ENCODE peak calls at places on chromosome 4, in ten cellular contexts. E is ovary, C is upper lobe of left lung, J is SK-N-SH, N is suprapubic skin, K is transverse colon, W is K562, A is esophagus muscularis mucosa, R is HepG2, T is sigmoid colon. G is an unnamed sample. For H3K27me3 and H3K4me1, the result is how much of the 10 kb centered on the place peaks cover.

GRCh38 chr4:185426960-185427688 is 1.4 kb upstream of the UFSP2 start:
- DNase-seq in W (no peak), N (no peak), A (no peak), E (no peak), J (no peak), C (no peak), R (no peak), K (no peak), T (peak), G (no peak)

GRCh38 chr4:57442834-57443291 is 332.7 kb upstream of the IGFBP7 start:
- DNase-seq in N (no peak), E (no peak), K (peak), T (no peak), A (no peak), W (peak), R (peak), J (peak), C (peak), G (no peak)

GRCh38 chr4:121951570-121952110 is at the start of gene TRPC3:
- DNase-seq in J (peak), N (peak), K (peak), W (peak), E (peak), A (no peak), R (no peak), T (peak), C (no peak), G (no peak)

GRCh38 chr4:56907489-56908205 is at the start of gene REST:
- DNase-seq in K (peak), W (peak), C (peak), A (peak), E (peak), J (peak), N (peak), T (peak), R (peak), G (peak)

GRCh38 chr4:26294904-26295303 is 25.9 kb upstream of the RBPJ start:
- DNase-seq in N (no peak), W (no peak), R (no peak), A (no peak), J (no peak), K (no peak), E (no peak), T (no peak), C (no peak), G (no peak)

GRCh38 chr4:6047130-6047673 is 29.0 kb upstream of the C4orf50 start:
- DNase-seq in N (no peak), K (no peak), J (no peak), C (no peak), E (no peak), R (no peak), T (no peak), A (no peak), W (no peak), G (no peak)

GRCh38 chr4:140427104-140427918 is at the start of gene CLGN:
- DNase-seq in K (peak), C (peak), N (no peak), R (peak), T (peak), J (peak), E (peak), W (peak), A (no peak), G (peak)

GRCh38 chr4:1356181-1356998 is 9.4 kb downstream of the UVSSA start:
- DNase-seq in W (peak), C (peak), R (peak), A (no peak), K (peak), J (peak), T (no peak), E (peak), N (no peak), G (no peak)

GRCh38 chr4:24210332-24210902 is 320.6 kb upstream of the PPARGC1A start:
- DNase-seq in N (peak), J (no peak), W (no peak), E (peak), C (peak), R (no peak), K (peak), A (peak), T (peak), G (peak)

GRCh38 chr4:22233257-22233656 is 282.6 kb downstream of the ADGRA3 start:
- DNase-seq in K (no peak), T (no peak), R (no peak), A (no peak), E (no peak), C (no peak), N (no peak), J (no peak), W (no peak), G (no peak)

GRCh38 chr4:166435449-166435848 is 562.4 kb downstream of the TLL1 start:
- DNase-seq in R (no peak), W (no peak), C (no peak), K (no peak), N (no peak), T (no peak), E (no peak), A (no peak), J (no peak), G (no peak)

GRCh38 chr4:124783847-124784246 is 71.3 kb upstream of the ANKRD50 start:
- DNase-seq in E (no peak), C (no peak), K (no peak), R (no peak), T (no peak), A (no peak), N (no peak), J (no peak), W (no peak), G (no peak)

GRCh38 chr4:61555789-61556188 is 355.7 kb downstream of the ADGRL3 start:
- DNase-seq in W (no peak), J (no peak), R (peak), E (no peak), A (no peak), T (no peak), N (no peak), K (peak), C (no peak), G (no peak)

GRCh38 chr4:140968371-140968770 is 164.9 kb downstream of the RNF150 start:
- DNase-seq in J (no peak), C (no peak), N (no peak), W (no peak), T (no peak), K (no peak), A (no peak), E (no peak), R (no peak), G (no peak)

GRCh38 chr4:170008801-170009200 is 17.4 kb downstream of the MFAP3L start:
- DNase-seq in T (no peak), W (no peak), E (no peak), N (no peak), J (no peak), A (no peak), C (no peak), R (no peak), K (no peak), G (no peak)

GRCh38 chr4:17336524-17336941 is 175.4 kb downstream of the QDPR start:
- DNase-seq in A (peak), T (peak), N (no peak), R (peak), J (no peak), K (peak), E (peak), C (no peak), W (no peak), G (no peak)

GRCh38 chr4:31692407-31692940 is 972.3 kb downstream of the PCDH7 start:
- DNase-seq in T (no peak), E (no peak), J (no peak), A (no peak), K (no peak), N (no peak), W (no peak), C (no peak), R (no peak), G (no peak)

GRCh38 chr4:82429728-82430192 is 502 bp downstream of the HNRNPDL start:
- DNase-seq in T (peak), N (no peak), W (no peak), A (no peak), R (no peak), J (no peak), E (no peak), K (no peak), C (no peak), G (no peak)

GRCh38 chr4:14877246-14878220 is 124.7 kb upstream of the CPEB2 start:
- DNase-seq in E (no peak), C (peak), N (no peak), R (no peak), J (peak), K (no peak), T (no peak), W (no peak), A (no peak), G (no peak)

GRCh38 chr4:81460115-81460836 is 11.4 kb downstream of the RASGEF1B start:
- DNase-seq in E (no peak), N (no peak), J (no peak), T (no peak), R (no peak), C (no peak), K (no peak), W (no peak), A (no peak), G (no peak)

GRCh38 chr4:27828843-27829242 is 968.2 kb downstream of the STIM2 start:
- DNase-seq in W (no peak), K (no peak), T (no peak), A (no peak), J (no peak), N (no peak), C (no peak), E (no peak), R (no peak), G (no peak)

GRCh38 chr4:163701915-163702314 is 207.4 kb downstream of the TMA16 start:
- DNase-seq in J (no peak), N (no peak), C (no peak), R (no peak), A (no peak), W (no peak), T (no peak), E (no peak), K (no peak), G (no peak)

GRCh38 chr4:118340109-118340508 is 12.7 kb downstream of the PRSS12 start:
- DNase-seq in C (no peak), R (no peak), T (no peak), W (no peak), J (peak), N (no peak), E (no peak), K (no peak), A (no peak), G (no peak)

DNA sequence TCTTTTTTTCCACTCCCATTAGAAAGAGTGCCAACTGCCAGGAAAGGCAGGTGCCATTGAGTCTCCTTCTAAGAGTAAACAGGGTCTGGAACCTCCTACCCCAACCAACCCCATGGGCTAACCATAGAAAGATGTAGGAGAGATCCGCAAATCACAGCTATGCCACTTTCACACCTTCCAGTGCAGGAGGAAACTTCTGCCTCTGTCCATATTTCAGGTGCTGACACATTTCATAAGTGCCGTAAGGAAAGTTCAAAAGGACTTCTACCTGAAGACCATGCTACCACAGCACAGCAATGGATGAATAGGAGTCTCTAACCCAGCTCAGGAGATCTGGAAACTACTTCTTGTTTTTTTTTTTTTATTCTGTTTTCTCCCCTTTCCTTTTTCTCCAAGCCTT is 145.8 kb downstream of the FBXO8 start:
- DNase-seq in T (no peak), C (no peak), N (no peak), E (no peak), R (no peak), J (no peak), W (no peak), A (no peak), K (no peak), G (no peak)
- H3K27me3 ChIP-seq in T (under half), C (under half), N (under half), E (under half), R (under half), J (under half), W (under half), A (under half), K (under half), G (under half)

DNA sequence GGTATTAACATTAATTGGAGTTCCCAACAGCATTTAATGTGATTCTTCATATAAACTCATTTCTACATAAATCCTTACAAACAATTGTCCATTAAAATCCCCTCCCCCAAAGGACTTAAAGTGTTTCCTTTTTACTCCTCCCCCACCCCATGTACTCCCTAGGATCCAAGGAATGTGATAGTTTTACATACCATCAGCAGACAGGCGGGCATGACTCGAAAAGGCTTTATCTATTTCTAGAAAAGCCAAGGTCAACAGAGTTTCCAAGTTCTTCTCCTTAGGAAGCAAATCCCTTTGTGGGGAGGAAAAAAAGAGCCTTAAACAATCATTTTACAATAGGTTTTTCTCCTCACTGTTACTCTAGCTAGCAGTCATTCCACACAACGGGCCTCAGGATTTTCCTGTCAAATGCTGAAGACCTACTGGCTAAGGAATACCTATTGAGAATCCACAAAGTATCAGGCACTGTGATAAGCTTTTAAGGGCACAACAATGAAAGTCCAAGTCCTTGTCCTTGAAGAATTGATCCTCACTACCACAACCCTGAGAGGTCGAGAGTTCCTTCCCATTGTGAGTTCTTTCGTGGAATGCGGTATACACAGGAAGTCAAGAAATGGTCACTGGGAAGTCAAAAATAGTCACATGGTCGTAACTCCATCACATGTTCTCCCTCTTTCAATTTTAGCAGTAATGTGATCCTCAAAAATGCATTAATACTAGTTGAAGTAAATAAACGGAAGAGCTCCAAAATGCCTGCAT is 7.2 kb downstream of the PPM1K start:
- DNase-seq in J (no peak), T (no peak), A (peak), K (no peak), E (no peak), N (no peak), W (no peak), C (no peak), R (no peak), G (no peak)
- TF ChIP-seq EP300 in J (no peak), T (no peak), A (no peak), K (no peak), E (no peak), N (no peak), W (no peak), C (no peak), R (no peak), G (peak)

GRCh38 chr4:184284336-184284690 is 66.6 kb upstream of the ENPP6 start:
- DNase-seq in A (peak), N (no peak), K (no peak), W (no peak), C (no peak), J (no peak), R (no peak), E (no peak), T (no peak), G (no peak)
- H3K4me1 ChIP-seq in A (under half), N (under half), K (under half), W (under half), C (under half), J (under half), R (half or more), E (under half), T (under half), G (under half)

DNA sequence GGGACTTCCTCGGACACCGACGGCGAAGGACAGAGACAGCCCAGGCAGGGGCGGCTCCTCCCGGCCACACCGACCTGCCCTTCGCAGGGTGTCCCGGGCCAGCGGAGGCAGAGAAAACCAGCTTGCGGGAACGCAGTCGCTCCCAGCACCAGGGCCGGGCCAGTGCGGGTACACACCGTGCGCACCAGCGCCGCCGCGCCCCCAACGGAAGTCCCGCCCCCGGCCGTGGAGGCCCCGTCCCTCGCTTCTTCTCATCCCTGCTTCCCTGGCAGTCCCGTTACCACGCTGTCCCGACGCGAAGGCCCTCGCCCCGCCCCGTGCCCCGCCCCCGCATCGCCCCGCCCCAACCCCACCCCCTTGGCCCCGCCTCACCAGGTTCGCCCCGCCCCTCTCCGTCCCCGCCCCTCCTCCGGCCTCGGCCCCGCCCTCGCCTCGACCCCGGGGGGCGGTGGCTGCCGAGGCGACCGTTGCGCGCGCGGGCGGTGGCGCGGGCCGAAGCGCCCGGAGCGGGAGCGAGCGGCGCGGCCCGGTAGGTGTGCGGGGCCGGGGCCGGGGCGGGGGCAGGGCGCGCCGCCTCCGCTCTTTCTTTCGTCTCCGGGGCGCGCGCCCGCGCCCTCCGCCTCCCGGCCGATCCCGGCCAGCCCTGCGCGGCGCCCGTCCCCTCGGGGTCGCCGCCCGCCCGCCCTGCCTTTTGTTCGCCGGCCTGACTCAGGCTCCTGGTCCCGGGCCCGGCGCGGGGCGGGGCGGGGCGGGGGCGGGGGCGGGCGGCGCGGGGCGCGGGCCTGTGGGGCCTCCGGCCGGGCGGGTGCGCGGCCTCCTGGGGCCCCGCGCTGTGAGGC is at the start of gene RGS12:
- DNase-seq in K (peak), A (peak), E (peak), W (peak), J (peak), R (peak), N (peak), T (peak), C (peak), G (peak)
- H3K27me3 ChIP-seq in K (under half), A (under half), E (under half), W (half or more), J (under half), R (under half), N (under half), T (under half), C (under half), G (under half)

GRCh38 chr4:97786306-97786920 is 356.9 kb downstream of the STPG2 start:
- DNase-seq in A (no peak), W (no peak), E (no peak), T (no peak), J (no peak), K (no peak), R (no peak), C (no peak), N (no peak), G (no peak)
- TF ChIP-seq EP300 in A (no peak), W (no peak), E (no peak), T (no peak), J (no peak), K (no peak), R (no peak), C (no peak), N (no peak), G (no peak)

GRCh38 chr4:4770610-4771009 is 88.9 kb upstream of the MSX1 start:
- DNase-seq in C (no peak), K (no peak), W (no peak), A (no peak), T (no peak), R (no peak), N (no peak), E (no peak), J (no peak), G (no peak)
- H3K4me1 ChIP-seq in C (under half), K (under half), W (under half), A (under half), T (under half), R (under half), N (under half), E (under half), J (under half), G (under half)

GRCh38 chr4:99653921-99654890 is 3.4 kb downstream of the C4orf54 start:
- DNase-seq in A (no peak), J (no peak), T (no peak), R (no peak), K (no peak), W (no peak), C (no peak), N (no peak), E (no peak), G (no peak)

GRCh38 chr4:99657801-99658200 is at the start of gene C4orf54:
- DNase-seq in T (no peak), K (no peak), C (no peak), J (no peak), N (no peak), R (no peak), W (no peak), E (no peak), A (no peak), G (no peak)

GRCh38 chr4:99655315-99656081 is 2.1 kb downstream of the C4orf54 start:
- DNase-seq in W (no peak), R (no peak), T (peak), K (no peak), N (no peak), E (peak), J (no peak), C (peak), A (no peak), G (no peak)

GRCh38 chr4:99661907-99662306 is 4.3 kb upstream of the C4orf54 start:
- DNase-seq in K (no peak), T (no peak), W (no peak), N (no peak), C (no peak), R (no peak), E (no peak), A (no peak), J (no peak), G (no peak)

GRCh38 chr4:99658666-99659065 is 1.0 kb upstream of the C4orf54 start:
- DNase-seq in R (no peak), E (no peak), W (no peak), K (no peak), J (no peak), T (no peak), C (no peak), N (no peak), A (no peak), G (no peak)
- H3K27me3 ChIP-seq in R (under half), E (under half), W (under half), K (under half), J (under half), T (under half), C (under half), N (under half), A (under half), G (under half)

GRCh38 chr4:135277116-135277979 is 1075.8 kb upstream of the PABPC4L start:
- DNase-seq in E (no peak), R (no peak), C (no peak), A (no peak), N (no peak), T (no peak), W (no peak), K (no peak), J (no peak), G (no peak)
- TF ChIP-seq EP300 in E (no peak), R (no peak), C (no peak), A (no peak), N (no peak), T (no peak), W (no peak), K (no peak), J (no peak), G (no peak)

GRCh38 chr4:137644201-137644600 is 111.9 kb upstream of the PCDH18 start:
- DNase-seq in N (no peak), W (no peak), K (no peak), A (no peak), E (no peak), C (no peak), J (no peak), T (no peak), R (no peak), G (no peak)
- H3K4me1 ChIP-seq in N (under half), W (under half), K (under half), A (under half), E (under half), C (under half), J (under half), T (under half), R (under half), G (under half)